ENCODE peak calls at places on chromosome 6, in six cellular contexts. K is GM23248; B is body of pancreas; Q is tibial artery; N is prostate gland; I is CD4-positive, alpha-beta memory T cell. X is an unnamed sample.
A peak's percentile ranks its signal among the peaks of the same experiment; 100 is the strongest.

GRCh38 chr6:163146036-163146435 is 268.5 kb upstream of the QKI start:
- DNase-seq in K (peak; percentile 15), B (no peak), Q (no peak), N (no peak), I (no peak), X (no peak)

GRCh38 chr6:131779304-131779703 is 28.5 kb upstream of the ENPP1 start:
- DNase-seq in K (no peak), B (no peak), Q (no peak), N (no peak), I (no peak), X (no peak)

GRCh38 chr6:139690007-139690406 is 315.6 kb upstream of the CITED2 start:
- DNase-seq in K (no peak), B (no peak), Q (no peak), N (no peak), I (no peak), X (no peak)

GRCh38 chr6:20688710-20689500 is 154.6 kb downstream of the CDKAL1 start:
- DNase-seq in K (peak; percentile 19), B (no peak), Q (no peak), N (no peak), I (peak; percentile 23), X (no peak)

GRCh38 chr6:168104636-168105035 is 25.6 kb upstream of the FRMD1 start:
- DNase-seq in K (no peak), B (no peak), Q (no peak), N (no peak), I (no peak), X (no peak)

GRCh38 chr6:150981095-150981494 is 115.6 kb downstream of the MTHFD1L start:
- DNase-seq in K (no peak), B (no peak), Q (no peak), N (no peak), I (no peak), X (no peak)

GRCh38 chr6:38056361-38056760 is 236.8 kb downstream of the ZFAND3 start:
- DNase-seq in K (no peak), B (no peak), Q (no peak), N (no peak), I (no peak), X (no peak)

GRCh38 chr6:72245565-72245964 is 359.2 kb downstream of the RIMS1 start:
- DNase-seq in K (no peak), B (no peak), Q (no peak), N (no peak), I (no peak), X (no peak)

GRCh38 chr6:106533079-106533478 is 96.2 kb downstream of the RTN4IP1 start:
- DNase-seq in K (no peak), B (no peak), Q (no peak), N (no peak), I (no peak), X (no peak)

GRCh38 chr6:81838031-81838430 is 85.5 kb upstream of the TENT5A start:
- DNase-seq in K (no peak), B (no peak), Q (no peak), N (no peak), I (no peak), X (no peak)

GRCh38 chr6:84779380-84779779 is 15.0 kb upstream of the TBX18 start:
- DNase-seq in K (peak; percentile 32), B (no peak), Q (no peak), N (no peak), I (no peak), X (no peak)

GRCh38 chr6:111614833-111615582 is 9.3 kb upstream of the TRAF3IP2 start:
- DNase-seq in K (no peak), B (no peak), Q (no peak), N (no peak), I (no peak), X (no peak)

GRCh38 chr6:42963855-42964605 is 3.5 kb downstream of the GNMT start:
- DNase-seq in K (peak; percentile 55), B (peak; percentile 57), Q (no peak), N (no peak), I (peak; percentile 28), X (no peak)

GRCh38 chr6:169234634-169235033 is 19.0 kb downstream of the THBS2 start:
- DNase-seq in K (no peak), B (no peak), Q (no peak), N (no peak), I (no peak), X (no peak)

GRCh38 chr6:90098025-90098474 is 198.6 kb downstream of the BACH2 start:
- DNase-seq in K (peak; percentile 90), B (peak; percentile 43), Q (peak; percentile 91), N (peak; percentile 75), I (no peak), X (no peak)

GRCh38 chr6:168332020-168332419 is 12.4 kb upstream of the DACT2 start:
- DNase-seq in K (no peak), B (no peak), Q (no peak), N (no peak), I (no peak), X (no peak)

GRCh38 chr6:35634316-35634715 is 54.4 kb downstream of the FKBP5 start:
- DNase-seq in K (peak; percentile 2), B (peak; percentile 51), Q (no peak), N (no peak), I (no peak), X (no peak)

GRCh38 chr6:122494665-122495272 is 23.2 kb upstream of the SERINC1 start:
- DNase-seq in K (no peak), B (no peak), Q (no peak), N (peak; percentile 46), I (no peak), X (no peak)

GRCh38 chr6:38460216-38460615 is 179.5 kb downstream of the BTBD9 start:
- DNase-seq in K (peak; percentile 72), B (no peak), Q (no peak), N (no peak), I (no peak), X (no peak)

GRCh38 chr6:151276112-151276745 is 36.5 kb downstream of the AKAP12 start:
- DNase-seq in K (peak; percentile 92), B (no peak), Q (no peak), N (no peak), I (no peak), X (no peak)

GRCh38 chr6:154386848-154387717 is 30.5 kb upstream of the IPCEF1 start:
- DNase-seq in K (peak; percentile 79), B (no peak), Q (no peak), N (no peak), I (no peak), X (no peak)

GRCh38 chr6:157645201-157645795 is 177.7 kb upstream of the SNX9 start:
- DNase-seq in K (no peak), B (no peak), Q (no peak), N (no peak), I (no peak), X (no peak)

GRCh38 chr6:108850669-108851467 is 2.6 kb downstream of the ARMC2 start:
- DNase-seq in K (no peak), B (peak; percentile 65), Q (peak; percentile 64), N (no peak), I (no peak), X (no peak)
- H3K27ac ChIP-seq in K (no peak overlapping the region), B (peak overlapping the region; percentile 58), Q (peak overlapping the region; percentile 77), N (no peak overlapping the region), I (no peak overlapping the region), X (peak overlapping the region; percentile 28)

GRCh38 chr6:144347933-144348332 is 62.8 kb downstream of the UTRN start:
- DNase-seq in K (no peak), B (no peak), Q (no peak), N (no peak), I (no peak), X (no peak)

GRCh38 chr6:144344651-144345050 is 59.5 kb downstream of the UTRN start:
- DNase-seq in K (no peak), B (no peak), Q (no peak), N (no peak), I (peak; percentile 51), X (no peak)

GRCh38 chr6:144345451-144345850 is 60.3 kb downstream of the UTRN start:
- DNase-seq in K (no peak), B (no peak), Q (no peak), N (no peak), I (no peak), X (no peak)

GRCh38 chr6:144347447-144347758 is 62.3 kb downstream of the UTRN start:
- DNase-seq in K (no peak), B (no peak), Q (no peak), N (no peak), I (no peak), X (no peak)

DNA sequence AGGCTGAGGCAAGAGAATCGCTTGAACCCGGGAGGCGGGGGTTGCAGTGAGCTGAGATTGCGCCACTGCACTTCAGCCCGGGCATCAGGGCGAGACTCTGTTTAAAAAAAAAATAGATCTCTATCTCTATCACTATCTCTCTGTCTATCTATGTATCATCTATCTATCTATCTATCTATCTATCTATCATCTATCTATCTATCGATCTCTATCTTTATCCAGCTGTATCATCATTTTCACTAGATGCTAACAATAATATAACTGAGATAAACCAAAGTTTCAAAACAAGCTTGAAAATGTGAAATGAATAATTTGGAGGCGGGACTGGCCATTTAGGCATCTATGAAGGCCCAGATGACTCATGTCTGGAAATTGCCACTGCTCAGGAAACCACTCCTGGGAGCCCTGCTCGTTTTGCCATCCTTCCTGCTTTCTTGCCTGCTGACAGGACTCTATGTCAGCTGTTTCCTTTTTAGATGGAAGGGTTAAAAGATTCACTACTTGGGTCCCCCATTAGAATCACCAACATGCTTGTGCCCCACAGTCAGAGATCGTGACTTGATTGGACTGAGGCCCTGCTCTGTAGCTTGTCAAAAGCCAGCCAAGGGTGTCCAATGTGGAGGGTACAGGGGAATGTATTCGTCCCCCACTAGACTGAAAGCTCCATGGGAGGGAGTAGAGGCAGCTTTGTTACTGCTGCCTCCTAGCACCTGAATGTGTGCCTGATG is 61.7 kb downstream of the UTRN start:
- DNase-seq in K (peak; percentile 93), B (no peak), Q (no peak), N (no peak), I (no peak), X (no peak)
- H3K27ac ChIP-seq in K (peak overlapping the region; percentile 55), B (no peak overlapping the region), Q (no peak overlapping the region), N (no peak overlapping the region), I (peak overlapping the region; percentile 47), X (no peak overlapping the region)

DNA sequence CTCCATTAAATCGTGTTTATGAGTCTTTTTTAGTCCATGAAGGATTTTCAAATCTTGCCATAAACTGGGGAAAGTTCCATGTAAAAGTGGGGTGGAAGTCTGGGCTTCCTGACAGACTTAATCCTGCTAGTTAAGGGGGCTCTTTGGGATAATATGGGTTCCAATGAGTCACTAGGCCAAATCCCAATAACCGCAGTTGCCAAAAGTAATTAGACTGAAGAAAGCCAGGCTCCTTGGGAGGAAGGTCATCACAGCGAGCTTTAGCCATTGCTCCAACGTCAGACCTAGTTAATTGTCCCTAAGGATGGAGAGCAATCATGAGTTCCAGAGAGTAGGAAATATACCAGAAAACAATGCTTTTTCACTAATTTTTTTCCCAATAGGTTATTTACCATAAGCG is 10.8 kb downstream of the RSPO3 start:
- DNase-seq in K (no peak), B (peak; percentile 4), Q (no peak), N (no peak), I (no peak), X (no peak)
- H3K27ac ChIP-seq in K (no peak overlapping the region), B (no peak overlapping the region), Q (no peak overlapping the region), N (no peak overlapping the region), I (no peak overlapping the region), X (no peak overlapping the region)

GRCh38 chr6:148524509-148524908 is 181.9 kb downstream of the SASH1 start:
- DNase-seq in K (peak; percentile 88), B (no peak), Q (no peak), N (no peak), I (no peak), X (no peak)
- H3K27ac ChIP-seq in K (peak overlapping the region; percentile 100), B (no peak overlapping the region), Q (peak overlapping the region; percentile 66), N (peak overlapping the region; percentile 39), I (no peak overlapping the region), X (peak overlapping the region; percentile 4)

X was measured in caudate nucleus.